ENCODE peak calls at places on chromosomes 4 and X, in four cellular contexts. R is cardiac muscle cell, P is AG04450, N is AG09319. Z is an unnamed sample.

GRCh38 chr4:157045507-157046127 is 30.3 kb upstream of the GLRB start:
- DNase-seq in N (peak), R (peak), P (peak), Z (no peak)

GRCh38 chr4:112885897-112886296 is 163.6 kb upstream of the ANK2 start:
- DNase-seq in R (no peak), N (no peak), P (no peak), Z (no peak)

GRCh38 chr4:26780524-26780923 is 80.1 kb upstream of the STIM2 start:
- DNase-seq in P (no peak), R (no peak), N (peak), Z (no peak)

GRCh38 chrX:48996969-48997368 is 5.1 kb downstream of the GRIPAP1 start:
- DNase-seq in P (no peak), R (peak), N (no peak), Z (no peak)

GRCh38 chr4:157514711-157515110 is 294.2 kb downstream of the GRIA2 start:
- DNase-seq in P (no peak), R (peak), N (no peak), Z (no peak)

GRCh38 chr4:23822181-23822580 is 67.7 kb downstream of the PPARGC1A start:
- DNase-seq in N (no peak), R (no peak), P (no peak), Z (no peak)

GRCh38 chr4:155597281-155597680 is 69.4 kb upstream of the GUCY1A1 start:
- DNase-seq in N (no peak), P (no peak), R (no peak), Z (no peak)

GRCh38 chrX:115462406-115462805 is 98.6 kb upstream of the PLS3 start:
- DNase-seq in N (no peak), P (no peak), R (no peak), Z (no peak)

GRCh38 chr4:1712216-1713002 is at the start of gene SLBP:
- DNase-seq in N (peak), R (peak), P (peak), Z (peak)

GRCh38 chr4:83230928-83231327 is 53.7 kb downstream of the COQ2 start:
- DNase-seq in N (no peak), R (no peak), P (no peak), Z (no peak)

GRCh38 chr4:108029321-108029720 is 39.6 kb downstream of the HADH start:
- DNase-seq in R (no peak), N (no peak), P (no peak), Z (peak)

GRCh38 chr4:79682801-79683217 is 274.8 kb upstream of the GK2 start:
- DNase-seq in R (no peak), P (no peak), N (no peak), Z (no peak)

GRCh38 chr4:26226978-26227377 is 93.8 kb upstream of the RBPJ start:
- DNase-seq in P (no peak), R (no peak), N (no peak), Z (no peak)

GRCh38 chr4:55321707-55322264 is 24.3 kb upstream of the SRD5A3 start:
- DNase-seq in P (no peak), N (peak), R (peak), Z (peak)

GRCh38 chrX:107845625-107846024 is 20.0 kb downstream of the MID2 start:
- DNase-seq in R (peak), N (no peak), P (no peak), Z (peak)

GRCh38 chrX:107851215-107851614 is 25.5 kb downstream of the MID2 start:
- DNase-seq in N (no peak), R (no peak), P (no peak), Z (no peak)

DNA sequence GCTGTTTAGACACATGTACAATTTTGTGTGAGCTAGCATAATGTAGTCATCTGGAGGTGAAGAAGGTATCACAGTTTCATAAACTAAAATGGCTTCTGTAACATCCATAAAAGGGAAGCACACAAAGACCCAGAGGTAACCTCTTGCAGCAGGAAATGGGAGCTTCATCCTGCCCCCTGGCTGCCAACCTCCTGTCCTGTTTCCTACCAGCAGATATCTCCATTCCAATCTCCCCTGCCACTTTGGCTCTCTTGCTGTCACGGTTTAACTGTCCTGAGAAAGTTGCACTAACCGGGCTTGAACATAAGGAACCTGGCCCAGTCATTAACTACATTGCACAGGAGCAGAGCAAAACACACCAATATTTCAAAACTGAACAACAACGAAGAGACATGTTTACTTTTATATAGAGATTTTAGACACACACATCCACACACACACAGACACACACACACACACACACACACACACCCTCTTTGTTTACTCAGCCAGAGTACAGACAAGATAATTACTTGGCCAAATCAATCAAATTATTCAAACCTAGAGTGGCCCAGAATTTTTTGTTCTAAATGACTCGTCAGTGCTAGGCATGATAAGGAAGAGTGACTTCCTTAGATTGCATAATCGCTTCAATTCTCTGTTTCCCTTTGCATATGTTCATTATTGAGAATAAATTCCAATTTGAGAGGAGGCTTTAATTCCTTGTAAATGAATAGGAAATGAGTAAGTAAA is 24.2 kb downstream of the MID2 start:
- DNase-seq in N (no peak), R (no peak), P (no peak), Z (peak)
- TF ChIP-seq CTCF in N (no peak), R (no peak), P (no peak), Z (no peak)

GRCh38 chrX:30822719-30823118 is 66.3 kb downstream of the TAB3 start:
- DNase-seq in R (no peak), N (no peak), P (no peak), Z (no peak)
- TF ChIP-seq CTCF in R (no peak), N (no peak), P (no peak), Z (no peak)

GRCh38 chr4:77433102-77433733 is 172.4 kb upstream of the CXCL13 start:
- DNase-seq in P (no peak), N (peak), R (peak), Z (peak)

GRCh38 chr4:77434299-77435092 is 171.1 kb upstream of the CXCL13 start:
- DNase-seq in N (no peak), R (no peak), P (no peak), Z (no peak)

GRCh38 chr4:77432702-77433101 is 172.9 kb upstream of the CXCL13 start:
- DNase-seq in R (peak), N (no peak), P (no peak), Z (no peak)

GRCh38 chr4:77430847-77431246 is 174.8 kb upstream of the CXCL13 start:
- DNase-seq in N (no peak), R (no peak), P (no peak), Z (no peak)
- TF ChIP-seq CTCF in N (no peak), R (no peak), P (no peak), Z (no peak)

GRCh38 chr4:7151668-7152227 is 40.6 kb upstream of the SORCS2 start:
- DNase-seq in R (no peak), N (no peak), P (no peak), Z (no peak)
- TF ChIP-seq CTCF in R (peak), N (no peak), P (no peak), Z (no peak)

Z was measured in activated CD8-positive, alpha-beta T cell treated with anti-CD3 and anti-CD28 coated beads for 36 hours.